ENCODE peak calls at places on chromosome 20, in eight cellular contexts. S is AG10803, O is fibroblast of lung, K is neural progenitor cell, B is fibroblast of pulmonary artery, Z is fibroblast of mammary gland, L is MCF 10A, Q is upper lobe of right lung. G is an unnamed sample.

GRCh38 chr20:60010689-60011417 is 52.6 kb downstream of the CDH26 start:
- DNase-seq in S (no peak), O (no peak), K (no peak), B (no peak), Z (no peak), L (no peak), Q (no peak), G (no peak)

GRCh38 chr20:910132-910839 is 5.8 kb downstream of the ANGPT4 start:
- DNase-seq in S (peak; percentile 47), O (no peak), K (no peak), B (no peak), Z (no peak), L (no peak), Q (no peak), G (no peak)

GRCh38 chr20:11511816-11512215 is 405.9 kb upstream of the BTBD3 start:
- DNase-seq in S (no peak), O (peak; percentile 47), K (no peak), B (peak; percentile 45), Z (no peak), L (no peak), Q (no peak), G (no peak)

GRCh38 chr20:60192351-60192750 is 234.1 kb downstream of the CDH26 start:
- DNase-seq in S (peak; percentile 52), O (no peak), K (no peak), B (no peak), Z (peak; percentile 31), L (no peak), Q (no peak), G (no peak)

GRCh38 chr20:31815408-31816188 is 3.6 kb upstream of the MYLK2 start:
- DNase-seq in S (peak; percentile 43), O (no peak), K (no peak), B (peak; percentile 47), Z (no peak), L (no peak), Q (no peak), G (no peak)

GRCh38 chr20:21391495-21392298 is 5.6 kb downstream of the NKX2-4 start:
- DNase-seq in S (no peak), O (no peak), K (peak; percentile 77), B (no peak), Z (no peak), L (no peak), Q (no peak), G (no peak)

GRCh38 chr20:51494241-51495110 is 48.0 kb downstream of the NFATC2 start:
- DNase-seq in S (no peak), O (no peak), K (no peak), B (no peak), Z (no peak), L (no peak), Q (no peak), G (no peak)

GRCh38 chr20:63484236-63484635 is 11.8 kb upstream of the KCNQ2 start:
- DNase-seq in S (no peak), O (no peak), K (no peak), B (no peak), Z (no peak), L (no peak), Q (no peak), G (no peak)

DNA sequence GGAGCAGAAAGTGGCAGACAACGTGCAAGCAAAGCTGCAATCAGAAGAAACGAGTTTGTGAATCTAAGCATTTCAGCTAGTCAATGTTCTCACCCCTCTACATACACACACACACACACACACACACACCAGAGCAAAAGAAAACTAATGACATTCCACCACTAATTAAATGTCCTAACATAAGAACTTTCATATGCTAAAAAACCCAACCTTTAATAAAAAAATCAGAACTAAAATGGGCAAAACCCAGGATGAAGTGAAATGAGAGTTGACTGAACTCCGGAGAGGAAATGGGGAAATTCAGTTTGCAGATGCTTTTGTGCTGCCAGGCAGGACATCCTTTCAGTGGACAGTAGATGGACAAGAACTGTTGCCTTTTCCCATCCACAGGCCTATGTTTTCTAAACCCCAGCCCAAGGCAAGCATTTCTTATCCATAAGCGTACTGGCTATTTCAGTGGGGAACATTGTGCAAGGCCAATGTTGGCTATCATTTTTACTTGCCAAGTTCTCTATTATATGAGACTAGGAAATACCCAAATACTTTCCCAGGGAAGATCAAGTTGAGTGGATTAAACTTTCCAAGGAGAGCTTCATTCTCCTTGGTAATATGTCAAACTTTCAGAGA is 27.2 kb downstream of the RIN2 start:
- DNase-seq in S (peak; percentile 84), O (peak; percentile 72), K (no peak), B (peak; percentile 81), Z (peak; percentile 61), L (peak; percentile 58), Q (no peak), G (no peak)
- TF ChIP-seq CTCF in S (peak; percentile 13), O (no peak), K (no peak), B (no peak), Z (no peak), L (no peak), Q (no peak), G (no peak)

DNA sequence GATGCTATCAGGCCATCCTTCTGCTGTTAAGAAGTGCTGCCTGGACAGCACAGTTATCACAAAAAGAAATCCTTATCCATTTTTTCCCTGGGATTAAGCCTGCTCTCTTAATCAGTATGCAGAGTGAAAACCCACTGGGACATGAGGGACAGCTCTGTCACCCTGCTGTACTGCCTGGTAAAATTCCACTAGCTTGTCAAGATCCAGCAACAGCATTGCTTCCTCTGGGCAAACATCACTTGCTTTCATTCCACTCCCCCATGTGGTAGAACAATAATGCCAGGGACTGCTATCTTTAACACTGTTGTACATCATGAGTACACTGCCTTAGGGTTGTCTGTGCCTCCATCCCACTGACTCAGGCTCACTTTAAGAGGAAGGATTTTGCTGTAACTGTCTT is 331.3 kb downstream of the KIF16B start:
- DNase-seq in S (no peak), O (no peak), K (no peak), B (no peak), Z (no peak), L (peak; percentile 12), Q (no peak), G (no peak)
- TF ChIP-seq CTCF in S (no peak), O (no peak), K (peak; percentile 5), B (no peak), Z (no peak), L (no peak), Q (no peak), G (peak; percentile 9)

GRCh38 chr20:61583356-61583755 is 331.3 kb downstream of the CDH4 start:
- DNase-seq in S (no peak), O (no peak), K (no peak), B (no peak), Z (no peak), L (no peak), Q (no peak), G (no peak)

GRCh38 chr20:61587036-61587435 is 335.0 kb downstream of the CDH4 start:
- DNase-seq in S (no peak), O (no peak), K (no peak), B (no peak), Z (no peak), L (no peak), Q (no peak), G (no peak)

GRCh38 chr20:61584851-61585250 is 332.8 kb downstream of the CDH4 start:
- DNase-seq in S (no peak), O (no peak), K (no peak), B (no peak), Z (no peak), L (no peak), Q (no peak), G (no peak)

GRCh38 chr20:61587910-61588309 is 335.8 kb downstream of the CDH4 start:
- DNase-seq in S (no peak), O (no peak), K (no peak), B (no peak), Z (no peak), L (no peak), Q (no peak), G (no peak)

GRCh38 chr20:61585764-61586163 is 333.7 kb downstream of the CDH4 start:
- DNase-seq in S (no peak), O (no peak), K (no peak), B (no peak), Z (no peak), L (no peak), Q (no peak), G (no peak)
- TF ChIP-seq CTCF in S (no peak), O (no peak), K (no peak), B (no peak), Z (no peak), L (no peak), Q (no peak), G (no peak)

DNA sequence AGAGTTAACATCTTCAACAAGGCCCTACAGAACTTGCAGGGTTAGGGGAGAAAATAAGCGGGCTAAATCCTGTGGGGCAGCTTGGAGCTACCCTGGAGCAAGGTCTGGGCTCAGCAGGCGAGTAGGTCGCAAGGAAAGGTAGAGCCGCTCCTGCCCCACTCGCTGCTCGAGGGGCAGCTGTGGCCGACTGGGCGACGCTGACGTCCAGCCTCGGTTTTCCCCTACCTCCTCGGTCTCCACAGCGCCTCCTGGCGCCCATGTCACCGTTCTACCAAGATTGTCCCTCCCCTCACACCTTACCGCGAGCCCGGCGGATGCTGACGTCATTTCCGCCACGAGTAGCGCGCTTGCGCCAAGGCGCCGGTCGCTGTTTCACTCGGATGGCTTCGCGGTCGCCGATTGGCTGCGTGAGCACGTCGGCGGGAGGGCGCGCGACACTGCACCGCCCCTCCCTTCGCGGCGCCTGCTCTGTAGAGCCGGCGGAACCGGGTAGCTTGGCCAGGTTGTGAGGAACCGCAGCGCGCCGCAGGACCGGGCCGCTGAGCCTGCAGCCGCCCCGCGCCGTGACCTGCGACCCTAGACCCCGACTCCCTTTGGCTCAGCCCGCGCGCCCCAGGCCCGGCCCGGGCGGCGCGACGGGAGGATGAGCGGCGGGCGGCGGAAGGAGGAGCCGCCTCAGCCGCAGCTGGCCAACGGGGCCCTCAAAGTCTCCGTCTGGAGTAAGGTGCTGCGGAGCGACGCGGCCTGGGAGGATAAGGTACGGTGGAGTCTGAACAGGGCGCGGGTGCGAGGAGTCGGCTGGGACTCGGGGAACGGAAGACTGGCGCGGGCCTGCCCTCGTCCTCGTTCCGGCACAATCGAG is at the start of gene RAB5IF:
- DNase-seq in S (peak; percentile 97), O (peak; percentile 96), K (peak; percentile 99), B (peak; percentile 99), Z (peak; percentile 98), L (peak; percentile 98), Q (peak; percentile 100), G (peak; percentile 95)
- TF ChIP-seq CTCF in S (peak; percentile 84), O (peak; percentile 80), K (peak; percentile 84), B (peak; percentile 88), Z (peak; percentile 82), L (peak; percentile 90), Q (peak; percentile 93), G (peak; percentile 88)